ENCODE peak calls at places on chromosomes 5 and 9, in eight cellular contexts. N is esophagus squamous epithelium, Y is endothelial cell, X is RPMI7951, M is A549, Q is KBM-7, C is SHP77, F is H7. P is an unnamed sample.

GRCh38 chr9:98599566-98599965 is 109.2 kb downstream of the GABBR2 start:
- DNase-seq in N (no peak), Y (no peak), X (no peak), M (no peak), Q (no peak), C (no peak), F (no peak), P (no peak)

GRCh38 chr9:15211160-15211993 is 95.6 kb downstream of the TTC39B start:
- DNase-seq in N (no peak), Y (peak), X (peak), M (peak), Q (peak), C (peak), F (peak), P (peak)

GRCh38 chr5:40360685-40361084 is 319.0 kb upstream of the PTGER4 start:
- DNase-seq in N (no peak), Y (no peak), X (no peak), M (no peak), Q (no peak), C (no peak), F (no peak), P (no peak)

GRCh38 chr9:91847576-91847975 is 102.5 kb downstream of the ROR2 start:
- DNase-seq in N (no peak), Y (peak), X (no peak), M (no peak), Q (no peak), C (no peak), F (no peak), P (no peak)

GRCh38 chr5:178203670-178204204 is 596 bp upstream of the HNRNPAB start:
- DNase-seq in N (no peak), Y (no peak), X (no peak), M (no peak), Q (no peak), C (no peak), F (no peak), P (no peak)

GRCh38 chr5:956178-956761 is 52.3 kb upstream of the NKD2 start:
- DNase-seq in N (no peak), Y (no peak), X (no peak), M (no peak), Q (no peak), C (no peak), F (no peak), P (peak)

GRCh38 chr5:38201158-38201557 is 57.2 kb upstream of the EGFLAM start:
- DNase-seq in N (no peak), Y (no peak), X (no peak), M (no peak), Q (no peak), C (no peak), F (no peak), P (no peak)

GRCh38 chr5:34687269-34688011 is 31.3 kb downstream of the RAI14 start:
- DNase-seq in N (no peak), Y (no peak), X (peak), M (peak), Q (no peak), C (no peak), F (no peak), P (no peak)

GRCh38 chr5:150022681-150023080 is 22.1 kb downstream of the HMGXB3 start:
- DNase-seq in N (no peak), Y (no peak), X (no peak), M (no peak), Q (no peak), C (no peak), F (no peak), P (no peak)